ENCODE peak calls at places on chromosomes 11 and 22, in seven cellular contexts. J is AG10803; D is H1; V is anterior cingulate cortex; R is stimulated activated CD8-positive, alpha-beta memory T cell treated with anti-CD3 and anti-CD28 coated beads, Interleukin-15, amount 100 ng/mL, for 1 hour; Z is C1 segment of cervical spinal cord; B is effector memory CD4-positive, alpha-beta T cell. A is an unnamed sample.

GRCh38 chr11:122267602-122268001 is 151.6 kb upstream of the BLID start:
- DNase-seq in V (no peak), J (peak), R (no peak), Z (no peak), B (no peak), D (no peak), A (no peak)

GRCh38 chr22:36143956-36144355 is 16.6 kb downstream of the APOL3 start:
- DNase-seq in D (no peak), Z (no peak), J (no peak), B (no peak), R (no peak), V (no peak), A (no peak)

GRCh38 chr11:74366576-74366975 is 31.7 kb downstream of the PGM2L1 start:
- DNase-seq in R (no peak), B (no peak), Z (no peak), V (no peak), J (peak), D (no peak), A (no peak)

GRCh38 chr11:19595499-19595839 is 117.2 kb upstream of the NAV2 start:
- DNase-seq in B (no peak), R (no peak), Z (no peak), J (no peak), D (no peak), V (no peak), A (no peak)

GRCh38 chr11:28581286-28582242 is 473.4 kb downstream of the METTL15 start:
- DNase-seq in V (no peak), Z (no peak), D (no peak), B (no peak), R (no peak), J (peak), A (no peak)

GRCh38 chr22:18032455-18033101 is 8.2 kb upstream of the MICAL3 start:
- DNase-seq in R (no peak), V (no peak), J (peak), B (no peak), D (no peak), Z (no peak), A (no peak)

GRCh38 chr11:112388496-112388895 is 127.8 kb upstream of the PLET1 start:
- DNase-seq in J (no peak), B (no peak), Z (no peak), V (no peak), R (no peak), D (no peak), A (no peak)

GRCh38 chr11:131888230-131888826 is 517.9 kb downstream of the NTM start:
- DNase-seq in R (no peak), D (no peak), Z (no peak), B (no peak), J (peak), V (no peak), A (no peak)

GRCh38 chr11:8814209-8814922 is 96.6 kb upstream of the AKIP1 start:
- DNase-seq in B (no peak), V (no peak), J (peak), D (no peak), Z (no peak), R (no peak), A (no peak)

GRCh38 chr11:35165416-35166368 is 26.7 kb downstream of the CD44 start:
- DNase-seq in D (no peak), Z (no peak), R (peak), V (no peak), J (peak), B (peak), A (no peak)

GRCh38 chr11:110356769-110357671 is 60.6 kb upstream of the RDX start:
- DNase-seq in V (no peak), Z (no peak), R (no peak), D (no peak), B (no peak), J (peak), A (no peak)

GRCh38 chr11:111733009-111733408 is 33.2 kb downstream of the PPP2R1B start:
- DNase-seq in B (no peak), V (no peak), D (no peak), Z (no peak), R (no peak), J (peak), A (peak)

GRCh38 chr11:5992604-5993251 is 5.9 kb upstream of the OR52L1 start:
- DNase-seq in Z (no peak), R (no peak), J (peak), B (no peak), D (no peak), V (no peak), A (no peak)

GRCh38 chr22:19916941-19917340 is 24.6 kb upstream of the COMT start:
- DNase-seq in D (no peak), J (no peak), R (no peak), V (no peak), B (no peak), Z (no peak), A (no peak)

GRCh38 chr22:36143066-36143815 is 17.3 kb downstream of the APOL3 start:
- DNase-seq in J (no peak), Z (no peak), V (no peak), R (no peak), D (no peak), B (no peak), A (no peak)

GRCh38 chr11:71501071-71501985 is 25.7 kb upstream of the KRTAP5-7 start:
- DNase-seq in D (no peak), V (no peak), J (no peak), B (no peak), Z (no peak), R (no peak), A (no peak)

GRCh38 chr11:15943418-15944197 is 412.7 kb downstream of the SOX6 start:
- DNase-seq in R (no peak), J (no peak), D (no peak), B (no peak), V (no peak), Z (no peak), A (no peak)

GRCh38 chr11:29310016-29310415 is 706.8 kb downstream of the KCNA4 start:
- DNase-seq in B (no peak), V (no peak), Z (no peak), R (no peak), J (peak), D (no peak), A (no peak)

GRCh38 chr11:45724145-45724544 is 58.7 kb upstream of the CHST1 start:
- DNase-seq in D (no peak), Z (no peak), J (no peak), V (no peak), B (no peak), R (no peak), A (no peak)

GRCh38 chr22:29314537-29315285 is 786 bp downstream of the RASL10A start:
- DNase-seq in J (no peak), Z (no peak), V (no peak), B (no peak), D (no peak), R (no peak), A (peak)

GRCh38 chr11:130606181-130606580 is 157.7 kb downstream of the ADAMTS15 start:
- DNase-seq in R (no peak), V (no peak), Z (no peak), J (no peak), B (no peak), D (no peak), A (no peak)

GRCh38 chr11:2767751-2768150 is 68.0 kb upstream of the KCNQ1OT1 start:
- DNase-seq in R (no peak), Z (no peak), B (no peak), D (no peak), V (no peak), J (no peak), A (peak)

GRCh38 chr11:133930767-133931448 is 25.9 kb downstream of the IGSF9B start:
- DNase-seq in Z (no peak), V (no peak), B (no peak), R (no peak), J (no peak), D (no peak), A (no peak)

GRCh38 chr11:32318071-32318815 is 117.1 kb downstream of the WT1 start:
- DNase-seq in Z (no peak), B (no peak), D (no peak), J (no peak), V (no peak), R (no peak), A (no peak)

GRCh38 chr22:27663031-27663367 is 138.6 kb downstream of the MN1 start:
- DNase-seq in J (no peak), Z (no peak), V (no peak), R (no peak), B (no peak), D (no peak), A (no peak)

GRCh38 chr11:14585438-14585837 is 58.2 kb upstream of the PDE3B start:
- DNase-seq in B (no peak), Z (no peak), V (no peak), J (no peak), R (no peak), D (no peak), A (no peak)

GRCh38 chr11:60175860-60176275 is 7.0 kb downstream of the MS4A6A start:
- DNase-seq in B (no peak), D (no peak), J (no peak), Z (no peak), R (no peak), V (no peak), A (no peak)

GRCh38 chr22:42862045-42862734 is 5.1 kb upstream of the ARFGAP3 start:
- DNase-seq in D (no peak), V (no peak), R (no peak), J (peak), Z (no peak), B (no peak), A (no peak)

GRCh38 chr11:2091786-2092463 is 47.3 kb downstream of the IGF2 start:
- DNase-seq in Z (no peak), B (no peak), V (no peak), J (no peak), D (no peak), R (no peak), A (no peak)

GRCh38 chr22:39173787-39174497 is 21.5 kb upstream of the CBX7 start:
- DNase-seq in Z (no peak), J (no peak), D (no peak), R (no peak), B (peak), V (no peak), A (no peak)

GRCh38 chr11:34602245-34602644 is 18.6 kb upstream of the EHF start:
- DNase-seq in V (no peak), Z (no peak), B (no peak), R (no peak), J (no peak), D (no peak), A (no peak)

GRCh38 chr22:32539631-32540449 is 65.2 kb downstream of the FBXO7 start:
- DNase-seq in R (no peak), Z (no peak), V (no peak), J (no peak), B (no peak), D (no peak), A (no peak)

GRCh38 chr11:59899532-59899931 is 20.9 kb downstream of the OOSP3 start:
- DNase-seq in J (no peak), V (no peak), D (no peak), R (no peak), B (no peak), Z (no peak), A (no peak)

A was measured in kidney.